ENCODE peak calls at places on chromosomes 3 and 15, in five cellular contexts. V is retinal pigment epithelial cell, C is GM13976, A is uterus, H is hepatocyte. D is an unnamed sample.

GRCh38 chr3:189845069-189845468 is 213.9 kb downstream of the TP63 start:
- DNase-seq in C (no peak), V (no peak), H (no peak), A (no peak), D (no peak)

GRCh38 chr3:148006508-148006907 is 597.3 kb downstream of the ZIC1 start:
- DNase-seq in H (peak), C (no peak), A (no peak), V (no peak), D (peak)

GRCh38 chr3:69181592-69182211 is 59.3 kb upstream of the LMOD3 start:
- DNase-seq in H (peak), C (no peak), A (no peak), V (no peak), D (peak)

GRCh38 chr3:183161552-183162345 is 785 bp downstream of the LAMP3 start:
- DNase-seq in A (no peak), C (peak), H (peak), V (no peak), D (no peak)

GRCh38 chr15:60397772-60398445 is at the start of gene ANXA2:
- DNase-seq in C (peak), V (no peak), A (peak), H (peak), D (peak)

GRCh38 chr3:29072626-29073025 is 208.2 kb upstream of the RBMS3 start:
- DNase-seq in C (no peak), V (no peak), A (no peak), H (no peak), D (no peak)

GRCh38 chr3:39388741-39389248 is 5.6 kb downstream of the SLC25A38 start:
- DNase-seq in A (no peak), V (no peak), C (peak), H (no peak), D (no peak)

GRCh38 chr3:127203024-127203423 is 10.1 kb downstream of the PRR23E start:
- DNase-seq in V (no peak), C (no peak), H (no peak), A (no peak), D (no peak)

GRCh38 chr3:6254490-6254889 is 606.4 kb upstream of the GRM7 start:
- DNase-seq in V (no peak), C (no peak), H (no peak), A (no peak), D (no peak)

GRCh38 chr3:45676248-45677044 is 12.8 kb upstream of the SACM1L start:
- DNase-seq in V (no peak), H (no peak), A (peak), C (no peak), D (no peak)

GRCh38 chr3:4426261-4426781 is 40.7 kb downstream of the SUMF1 start:
- DNase-seq in H (no peak), V (no peak), C (no peak), A (no peak), D (peak)

GRCh38 chr3:159620873-159621272 is 367.8 kb upstream of the IL12A start:
- DNase-seq in C (no peak), A (no peak), V (peak), H (no peak), D (peak)

GRCh38 chr3:31402118-31402517 is 130.6 kb upstream of the STT3B start:
- DNase-seq in H (no peak), A (no peak), C (no peak), V (no peak), D (no peak)

GRCh38 chr3:187713504-187713903 is 11.1 kb upstream of the RTP2 start:
- DNase-seq in A (no peak), C (no peak), H (no peak), V (no peak), D (peak)

GRCh38 chr15:77028451-77029165 is 33.7 kb downstream of the PSTPIP1 start:
- DNase-seq in V (no peak), C (no peak), H (no peak), A (peak), D (no peak)

GRCh38 chr15:74988007-74988800 is 7.2 kb upstream of the SCAMP5 start:
- DNase-seq in A (no peak), H (peak), V (no peak), C (no peak), D (peak)

GRCh38 chr15:44194397-44195150 is 497 bp downstream of the FRMD5 start:
- DNase-seq in A (no peak), H (peak), V (peak), C (no peak), D (peak)

GRCh38 chr15:75195122-75195765 is 6.4 kb upstream of the C15orf39 start:
- DNase-seq in H (peak), V (no peak), A (peak), C (no peak), D (no peak)

GRCh38 chr3:126373682-126374601 is 16.7 kb upstream of the KLF15 start:
- DNase-seq in C (no peak), V (no peak), H (no peak), A (no peak), D (no peak)

GRCh38 chr3:47250309-47251060 is 32.1 kb downstream of the KIF9 start:
- DNase-seq in C (peak), H (peak), V (no peak), A (peak), D (peak)

GRCh38 chr15:77251662-77252061 is 168.2 kb downstream of the PEAK1 start:
- DNase-seq in H (no peak), A (no peak), C (no peak), V (no peak), D (peak)

GRCh38 chr3:159798951-159799350 is 189.7 kb upstream of the IL12A start:
- DNase-seq in H (peak), V (no peak), A (no peak), C (no peak), D (peak)

GRCh38 chr15:80507638-80508316 is 103.6 kb downstream of the ARNT2 start:
- DNase-seq in V (no peak), C (no peak), H (no peak), A (peak), D (peak)

DNA sequence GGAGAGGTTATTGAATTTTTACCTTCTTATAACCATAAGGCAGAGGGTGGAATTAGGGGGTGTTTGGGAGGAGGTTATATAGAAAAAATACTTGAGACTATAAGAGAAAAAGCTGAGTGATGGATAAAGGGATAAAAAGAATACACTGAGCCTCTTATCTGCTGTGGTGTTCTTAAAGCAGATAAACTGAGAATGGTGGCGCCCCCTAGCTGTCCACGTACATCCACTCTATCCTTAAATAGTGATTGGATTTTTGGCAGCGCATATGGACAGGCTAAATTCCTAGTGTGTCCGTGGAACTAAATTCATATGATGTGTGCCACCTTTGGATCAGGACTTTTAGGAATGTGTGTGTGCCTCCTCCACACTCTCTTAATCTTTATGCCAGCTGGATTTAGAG is 121.1 kb downstream of the OXSM start:
- DNase-seq in V (no peak), C (no peak), H (peak), A (no peak), D (peak)
- TF ChIP-seq CTCF in V (peak), C (peak), H (peak), A (no peak), D (peak)

GRCh38 chr3:36795622-36796021 is 31.3 kb upstream of the DCLK3 start:
- DNase-seq in H (no peak), C (no peak), A (no peak), V (no peak), D (no peak)

GRCh38 chr3:36786921-36787890 is 22.9 kb upstream of the DCLK3 start:
- DNase-seq in H (no peak), A (no peak), V (no peak), C (no peak), D (no peak)

GRCh38 chr3:36796896-36797295 is 32.5 kb upstream of the DCLK3 start:
- DNase-seq in A (no peak), C (no peak), H (peak), V (peak), D (peak)

GRCh38 chr3:36790765-36791164 is 26.4 kb upstream of the DCLK3 start:
- DNase-seq in C (no peak), A (no peak), H (no peak), V (peak), D (no peak)

DNA sequence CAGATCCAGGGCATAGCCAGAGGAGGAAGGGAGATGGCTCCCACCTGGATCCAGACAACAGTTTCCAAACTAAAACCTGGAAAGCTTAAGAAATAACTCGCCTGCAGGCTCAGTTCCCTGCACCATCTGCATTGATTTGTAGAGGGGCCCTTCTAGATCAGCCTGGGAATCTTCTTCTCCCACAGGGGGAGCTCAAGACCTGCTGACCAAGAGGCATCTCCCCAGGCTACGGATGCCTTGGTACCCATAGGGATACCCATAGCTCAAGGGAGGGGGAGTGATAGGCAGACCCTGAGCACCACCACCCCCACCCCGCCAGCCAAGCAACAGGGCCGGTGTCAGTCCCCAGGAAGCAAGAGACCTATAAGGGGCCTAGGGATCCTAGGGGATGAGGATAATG is 28.0 kb upstream of the DCLK3 start:
- DNase-seq in A (no peak), C (peak), H (peak), V (peak), D (peak)
- TF ChIP-seq CTCF in A (no peak), C (peak), H (peak), V (peak), D (peak)

DNA sequence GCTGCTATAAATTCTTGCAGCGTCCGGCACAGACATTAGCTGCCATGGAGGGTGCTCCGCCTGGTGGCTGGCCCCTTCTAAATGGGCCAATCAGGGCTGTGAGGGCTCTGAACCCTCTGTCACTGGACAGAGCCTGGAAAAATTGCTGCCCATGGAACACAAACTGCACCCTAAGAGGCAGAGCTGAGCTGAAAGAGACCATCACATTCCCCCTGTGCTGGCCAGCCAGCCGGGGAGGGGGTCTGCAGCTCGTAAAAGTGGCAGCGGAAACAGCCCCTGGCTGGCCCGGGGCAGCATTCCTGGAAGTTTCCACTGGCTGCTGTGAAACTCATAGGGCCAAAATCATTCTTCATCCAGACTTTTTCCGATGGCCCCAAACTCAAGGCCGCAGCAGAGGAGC is 21.0 kb upstream of the DUSP7 start:
- DNase-seq in H (peak), V (no peak), C (no peak), A (no peak), D (no peak)
- TF ChIP-seq CTCF in H (peak), V (no peak), C (no peak), A (peak), D (no peak)

DNA sequence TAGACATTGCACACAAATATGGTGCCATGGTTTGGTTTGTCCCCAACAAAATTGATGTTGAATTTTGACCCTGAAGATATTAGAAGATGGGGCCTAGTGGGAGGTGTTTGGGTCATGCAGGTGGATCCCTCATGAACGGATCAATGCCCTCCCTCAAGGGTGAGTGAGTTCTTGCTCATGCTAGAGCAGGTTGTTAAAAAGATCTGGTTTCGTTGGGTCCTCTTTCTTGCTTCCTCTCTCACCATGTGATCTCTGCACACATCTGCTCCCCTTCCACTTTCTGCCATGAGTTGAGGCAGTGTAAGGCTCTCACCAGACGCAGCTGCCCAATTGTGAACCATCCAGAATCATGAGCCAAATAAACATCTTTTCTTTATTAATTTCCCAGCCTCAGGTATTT is 87.8 kb upstream of the MDFIC2 start:
- DNase-seq in A (no peak), H (no peak), C (no peak), V (no peak), D (no peak)
- TF ChIP-seq CTCF in A (no peak), H (no peak), C (no peak), V (no peak), D (no peak)

GRCh38 chr3:42591811-42592210 is 1.2 kb downstream of the SS18L2 start:
- DNase-seq in V (no peak), H (peak), A (no peak), C (no peak), D (no peak)
- TF ChIP-seq CTCF in V (no peak), H (no peak), A (no peak), C (no peak), D (no peak)

GRCh38 chr3:133927543-133928066 is 31.9 kb upstream of the RAB6B start:
- DNase-seq in A (no peak), H (peak), V (no peak), C (peak), D (peak)
- TF ChIP-seq CTCF in A (peak), H (peak), V (peak), C (peak), D (peak)

D was measured in epithelial cell of esophagus.